ENCODE peak calls at places on chromosomes 7 and 10, in five cellular contexts. W is HFFc6; X is activated T-helper 1 cell treated with anti-CD3 and anti-CD28 coated beads, Interleukin-12 subunit alpha, Interleukin-12 subunit beta, Interleukin-2, Interleukin-4 antibody, amounts not matched to agents 30 ng/mL and 10 ng/mL and 1 ng/mL, durations not matched to agents 14 hours and 24 hours and 36 hours; V is stimulated activated CD4-positive, alpha-beta T cell treated with anti-CD3 and anti-CD28 coated beads, Interleukin-1b, Interleukin-23, amount 100 ng/mL, for 24 hours; A is NCI-H345. T is an unnamed sample.

GRCh38 chr7:97872025-97872669 is at the start of gene ASNS:
- DNase-seq in V (peak; percentile 83), A (peak; percentile 96), W (peak; percentile 84), X (peak; percentile 86), T (peak; percentile 98)

GRCh38 chr10:129899564-129899862 is 64.6 kb downstream of the EBF3 start:
- DNase-seq in W (no peak), A (no peak), X (no peak), V (no peak), T (no peak)

GRCh38 chr10:79322616-79323566 is 24.4 kb upstream of the PPIF start:
- DNase-seq in V (peak; percentile 38), X (peak; percentile 76), A (no peak), W (peak; percentile 87), T (no peak)

GRCh38 chr10:91043173-91043910 is 122.5 kb upstream of the ANKRD1 start:
- DNase-seq in V (no peak), X (no peak), W (peak; percentile 19), A (peak; percentile 10), T (peak; percentile 8)

GRCh38 chr10:117651121-117651520 is 108.6 kb downstream of the EMX2 start:
- DNase-seq in W (no peak), X (no peak), A (no peak), V (no peak), T (no peak)

GRCh38 chr10:106708521-106708920 is 456.0 kb downstream of the SORCS1 start:
- DNase-seq in W (no peak), V (no peak), X (no peak), A (no peak), T (no peak)

GRCh38 chr7:92988941-92989540 is 128.7 kb downstream of the SAMD9 start:
- DNase-seq in W (no peak), V (no peak), X (no peak), A (no peak), T (no peak)

GRCh38 chr7:50533849-50534248 is 31.4 kb downstream of the DDC start:
- DNase-seq in A (no peak), X (no peak), V (no peak), W (no peak), T (peak; percentile 24)

GRCh38 chr10:35453855-35454532 is 117.7 kb downstream of the CCNY start:
- DNase-seq in A (no peak), V (no peak), X (no peak), W (no peak), T (no peak)

GRCh38 chr7:36928718-36929117 is 204.4 kb upstream of the AOAH start:
- DNase-seq in A (no peak), X (no peak), V (no peak), W (no peak), T (no peak)

GRCh38 chr10:4129866-4130455 is 345.0 kb upstream of the KLF6 start:
- DNase-seq in A (no peak), V (no peak), W (no peak), X (no peak), T (no peak)

GRCh38 chr7:17663056-17663675 is 277.1 kb downstream of the SNX13 start:
- DNase-seq in A (no peak), X (no peak), V (no peak), W (peak; percentile 79), T (no peak)

GRCh38 chr7:20786421-20786778 is 286 bp downstream of the SP8 start:
- DNase-seq in V (no peak), W (no peak), X (no peak), A (peak; percentile 39), T (peak; percentile 95)

GRCh38 chr7:134720091-134720935 is 59.1 kb upstream of the CALD1 start:
- DNase-seq in V (no peak), A (no peak), X (no peak), W (peak; percentile 45), T (no peak)

GRCh38 chr10:4013651-4014085 is 228.7 kb upstream of the KLF6 start:
- DNase-seq in A (peak; percentile 2), V (peak; percentile 24), W (no peak), X (peak; percentile 22), T (no peak)

GRCh38 chr7:55188590-55189446 is 170.0 kb downstream of the EGFR start:
- DNase-seq in W (no peak), X (no peak), V (no peak), A (no peak), T (no peak)

GRCh38 chr7:57868771-57869483 is 418.9 kb downstream of the ZNF716 start:
- DNase-seq in W (no peak), A (no peak), V (no peak), X (no peak), T (peak; percentile 2)

GRCh38 chr10:37710831-37711616 is 146.4 kb downstream of the ZNF248 start:
- DNase-seq in V (no peak), W (no peak), X (no peak), A (no peak), T (no peak)

GRCh38 chr7:141393056-141393455 is 158.2 kb upstream of the AGK start:
- DNase-seq in X (no peak), V (no peak), W (no peak), A (no peak), T (no peak)

GRCh38 chr10:3924344-3924743 is 139.3 kb upstream of the KLF6 start:
- DNase-seq in A (no peak), X (no peak), V (no peak), W (peak; percentile 88), T (no peak)

GRCh38 chr10:133177380-133178157 is 17.6 kb downstream of the KNDC1 start:
- DNase-seq in X (no peak), V (no peak), A (no peak), W (no peak), T (no peak)

GRCh38 chr7:82443044-82443800 is at the start of gene CACNA2D1:
- DNase-seq in V (no peak), X (no peak), A (peak; percentile 73), W (peak; percentile 22), T (no peak)

GRCh38 chr10:49272251-49273081 is 26.5 kb upstream of the C10orf71 start:
- DNase-seq in W (no peak), A (no peak), V (no peak), X (no peak), T (no peak)

GRCh38 chr7:27424749-27425148 is 182.1 kb downstream of the EVX1 start:
- DNase-seq in X (no peak), V (no peak), W (no peak), A (no peak), T (peak; percentile 46)

T was measured in NCI-H69.